ENCODE peak calls at places on chromosomes 7 and 10, in seven cellular contexts. O, X, J, R, N, G and E are unnamed samples.

GRCh38 chr7:132354527-132354926 is 221.7 kb downstream of the PLXNA4 start:
- DNase-seq in X (no peak), G (no peak), N (no peak), O (no peak), R (no peak), J (no peak), E (no peak)

GRCh38 chr10:119377905-119378736 is 164.4 kb downstream of the RGS10 start:
- DNase-seq in N (no peak), R (no peak), G (no peak), J (peak; percentile 41), O (no peak), X (no peak), E (peak; percentile 64)

GRCh38 chr10:110600487-110601101 is 33.1 kb downstream of the SMC3 start:
- DNase-seq in G (peak; percentile 66), X (no peak), J (peak; percentile 52), N (peak; percentile 31), O (no peak), R (peak; percentile 38), E (no peak)

GRCh38 chr7:29574659-29575058 is 11.0 kb downstream of the PRR15 start:
- DNase-seq in X (no peak), N (no peak), J (no peak), G (no peak), R (no peak), O (no peak), E (no peak)

GRCh38 chr10:113492181-113492580 is 60.7 kb upstream of the HABP2 start:
- DNase-seq in N (no peak), O (no peak), X (no peak), R (no peak), G (no peak), J (no peak), E (no peak)

GRCh38 chr7:7228472-7228871 is 46.1 kb downstream of the C1GALT1 start:
- DNase-seq in O (no peak), G (no peak), J (peak; percentile 26), X (no peak), N (peak; percentile 65), R (no peak), E (no peak)

GRCh38 chr10:18109471-18109870 is 30.8 kb upstream of the CACNB2 start:
- DNase-seq in G (no peak), J (no peak), R (no peak), X (no peak), N (no peak), O (no peak), E (no peak)

GRCh38 chr10:122417667-122418066 is 36.8 kb upstream of the ARMS2 start:
- DNase-seq in N (no peak), R (no peak), O (no peak), J (peak; percentile 72), X (no peak), G (no peak), E (no peak)

GRCh38 chr7:22325671-22326070 is 31.3 kb downstream of the RAPGEF5 start:
- DNase-seq in G (no peak), R (no peak), J (no peak), X (no peak), O (no peak), N (no peak), E (no peak)

GRCh38 chr7:7672545-7673239 is 32.1 kb downstream of the UMAD1 start:
- DNase-seq in R (no peak), X (no peak), N (no peak), G (no peak), J (no peak), O (no peak), E (no peak)

GRCh38 chr7:101118856-101119255 is 8.0 kb upstream of the SERPINE1 start:
- DNase-seq in R (no peak), X (no peak), N (no peak), J (no peak), G (no peak), O (no peak), E (no peak)

GRCh38 chr10:119538632-119539358 is 3.7 kb downstream of the RGS10 start:
- DNase-seq in X (no peak), N (no peak), O (no peak), R (no peak), G (no peak), J (no peak), E (no peak)

GRCh38 chr7:12770227-12770975 is 83.0 kb downstream of the ARL4A start:
- DNase-seq in O (no peak), J (peak; percentile 61), X (peak; percentile 16), N (no peak), R (no peak), G (no peak), E (peak; percentile 18)

GRCh38 chr10:548212-548897 is 141.1 kb downstream of the DIP2C start:
- DNase-seq in G (no peak), X (no peak), J (no peak), N (no peak), O (no peak), R (no peak), E (no peak)

GRCh38 chr10:70890917-70891431 is 2.6 kb upstream of the PCBD1 start:
- DNase-seq in X (peak; percentile 30), J (no peak), O (no peak), N (no peak), R (no peak), G (no peak), E (peak; percentile 72)

GRCh38 chr10:4066581-4067403 is 281.8 kb upstream of the KLF6 start:
- DNase-seq in R (no peak), N (no peak), G (no peak), O (no peak), X (no peak), J (no peak), E (no peak)

GRCh38 chr7:152489044-152489443 is 53.2 kb upstream of the KMT2C start:
- DNase-seq in N (no peak), X (no peak), O (no peak), J (no peak), R (no peak), G (no peak), E (no peak)

GRCh38 chr7:56045796-56046195 is 5.4 kb downstream of the PSPH start:
- DNase-seq in O (no peak), N (no peak), J (no peak), R (no peak), G (no peak), X (no peak), E (no peak)

GRCh38 chr10:129509835-129510234 is 42.8 kb downstream of the MGMT start:
- DNase-seq in J (no peak), O (no peak), G (no peak), N (no peak), X (no peak), R (no peak), E (no peak)

GRCh38 chr10:5628798-5629788 is 37.3 kb downstream of the ASB13 start:
- DNase-seq in X (no peak), G (no peak), J (peak; percentile 72), O (no peak), R (peak; percentile 5), N (no peak), E (no peak)

GRCh38 chr10:129784286-129784685 is 179.8 kb downstream of the EBF3 start:
- DNase-seq in N (no peak), O (no peak), J (no peak), R (peak; percentile 48), G (no peak), X (no peak), E (no peak)

GRCh38 chr10:89853796-89854195 is 152.4 kb downstream of the KIF20B start:
- DNase-seq in G (no peak), R (peak; percentile 28), N (no peak), J (no peak), O (peak; percentile 89), X (no peak), E (no peak)

GRCh38 chr7:44081266-44081748 is 1.0 kb downstream of the POLM start:
- DNase-seq in R (no peak), O (no peak), J (no peak), N (no peak), X (no peak), G (no peak), E (peak; percentile 17)

GRCh38 chr7:132255084-132255483 is 321.2 kb downstream of the PLXNA4 start:
- DNase-seq in G (no peak), O (no peak), J (no peak), N (no peak), R (peak; percentile 15), X (no peak), E (no peak)

GRCh38 chr7:82313269-82313668 is 130.3 kb downstream of the CACNA2D1 start:
- DNase-seq in R (no peak), J (no peak), X (no peak), G (no peak), N (no peak), O (no peak), E (no peak)

GRCh38 chr10:22420787-22421517 is 75.7 kb downstream of the SPAG6 start:
- DNase-seq in J (no peak), G (no peak), R (no peak), X (no peak), N (no peak), O (no peak), E (no peak)

GRCh38 chr7:92404170-92404614 is 43.1 kb upstream of the GATAD1 start:
- DNase-seq in R (no peak), N (no peak), X (no peak), O (no peak), J (no peak), G (no peak), E (no peak)

GRCh38 chr10:21519327-21519933 is 6.1 kb downstream of the SKIDA1 start:
- DNase-seq in X (no peak), G (no peak), O (no peak), R (no peak), J (peak; percentile 39), N (no peak), E (no peak)

GRCh38 chr10:27659786-27660185 is 85.8 kb downstream of the MKX start:
- DNase-seq in J (peak; percentile 36), G (no peak), N (no peak), R (no peak), O (no peak), X (no peak), E (no peak)

GRCh38 chr7:97346349-97346748 is 228.9 kb downstream of the SDHAF3 start:
- DNase-seq in N (peak; percentile 87), J (no peak), X (no peak), R (no peak), O (no peak), G (no peak), E (no peak)

GRCh38 chr7:34840176-34840785 is 182.3 kb downstream of the NPSR1 start:
- DNase-seq in O (no peak), R (no peak), J (no peak), G (no peak), X (no peak), N (no peak), E (no peak)

GRCh38 chr7:55588379-55588699 is 16.0 kb upstream of the VOPP1 start:
- DNase-seq in J (no peak), R (no peak), G (no peak), X (no peak), O (no peak), N (no peak), E (no peak)

GRCh38 chr10:118970770-118971169 is 58.7 kb upstream of the NANOS1 start:
- DNase-seq in J (no peak), O (no peak), N (no peak), R (peak; percentile 71), X (no peak), G (no peak), E (no peak)

GRCh38 chr10:86152911-86153310 is 213.7 kb downstream of the GRID1 start:
- DNase-seq in O (no peak), X (no peak), J (no peak), N (no peak), R (no peak), G (no peak), E (no peak)

GRCh38 chr10:2351566-2351965 is 614.2 kb upstream of the ADARB2 start:
- DNase-seq in O (no peak), X (no peak), N (no peak), R (no peak), J (no peak), G (no peak), E (no peak)